ENCODE peak calls at places on chromosomes 11 and 22, in four cellular contexts. O, I, J and E are unnamed samples. For H3K27me3, the result is how much of the 10 kb centered on the place peaks cover.

GRCh38 chr11:71263391-71263790 is 11.0 kb upstream of the SHANK2 start:
- DNase-seq in O (no peak), I (no peak), J (no peak), E (no peak)

GRCh38 chr11:58629857-58630256 is 7.4 kb downstream of the CNTF start:
- DNase-seq in O (no peak), I (no peak), J (no peak), E (no peak)

GRCh38 chr22:43267332-43267731 is 75.8 kb downstream of the SCUBE1 start:
- DNase-seq in O (no peak), I (no peak), J (no peak), E (no peak)

GRCh38 chr11:134413334-134414035 is 1.4 kb upstream of the B3GAT1 start:
- DNase-seq in O (no peak), I (no peak), J (no peak), E (no peak)

GRCh38 chr11:47106839-47107520 is 69.7 kb downstream of the ARFGAP2 start:
- DNase-seq in O (no peak), I (no peak), J (no peak), E (no peak)

GRCh38 chr11:99638073-99638553 is 617.4 kb downstream of the CNTN5 start:
- DNase-seq in O (no peak), I (no peak), J (no peak), E (no peak)

GRCh38 chr22:44351685-44352377 is 39.1 kb upstream of the SHISAL1 start:
- DNase-seq in O (no peak), I (no peak), J (no peak), E (no peak)

GRCh38 chr11:96324912-96325311 is 18.1 kb downstream of the MAML2 start:
- DNase-seq in O (no peak), I (no peak), J (no peak), E (no peak)

GRCh38 chr22:50190182-50190951 is 4.7 kb downstream of the TRABD start:
- DNase-seq in O (peak), I (peak), J (no peak), E (peak)

GRCh38 chr11:44203270-44204043 is 106.5 kb downstream of the ALX4 start:
- DNase-seq in O (no peak), I (no peak), J (no peak), E (peak)

GRCh38 chr11:34136420-34136819 is 31.0 kb downstream of the NAT10 start:
- DNase-seq in O (no peak), I (no peak), J (no peak), E (no peak)

GRCh38 chr11:18061351-18061750 is 15.3 kb upstream of the TPH1 start:
- DNase-seq in O (no peak), I (no peak), J (no peak), E (no peak)

GRCh38 chr11:123429336-123429735 is 733 bp upstream of the GRAMD1B start:
- DNase-seq in O (no peak), I (no peak), J (no peak), E (no peak)

DNA sequence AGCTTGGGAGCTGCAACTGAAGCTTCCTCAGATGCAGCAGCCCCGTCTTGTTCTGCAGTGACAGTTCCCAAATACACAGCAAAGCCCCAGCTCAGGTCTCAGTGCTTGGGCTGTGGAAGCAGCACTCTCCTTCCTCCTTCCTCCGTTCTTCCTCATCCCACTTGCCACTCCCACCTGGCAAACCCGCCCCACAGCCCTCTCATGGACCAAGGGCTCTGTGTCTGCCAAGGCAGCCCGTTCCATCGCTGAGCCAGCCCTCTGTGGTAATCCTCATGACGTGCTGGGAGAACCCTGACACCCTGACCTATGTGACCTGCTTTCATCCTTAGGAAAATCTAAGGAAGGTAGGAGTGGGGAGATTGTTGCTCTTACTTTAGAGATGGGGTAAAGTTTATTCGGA is 157.0 kb downstream of the DSCAML1 start:
- DNase-seq in O (no peak), I (no peak), J (no peak), E (no peak)
- H3K27me3 ChIP-seq in O (under half), I (under half), J (under half), E (under half)

GRCh38 chr22:19842386-19843106 is 12.1 kb downstream of the GNB1L start:
- DNase-seq in O (no peak), I (no peak), J (no peak), E (no peak)
- H3K4me3 ChIP-seq in O (no peak), I (no peak), J (no peak), E (no peak)

DNA sequence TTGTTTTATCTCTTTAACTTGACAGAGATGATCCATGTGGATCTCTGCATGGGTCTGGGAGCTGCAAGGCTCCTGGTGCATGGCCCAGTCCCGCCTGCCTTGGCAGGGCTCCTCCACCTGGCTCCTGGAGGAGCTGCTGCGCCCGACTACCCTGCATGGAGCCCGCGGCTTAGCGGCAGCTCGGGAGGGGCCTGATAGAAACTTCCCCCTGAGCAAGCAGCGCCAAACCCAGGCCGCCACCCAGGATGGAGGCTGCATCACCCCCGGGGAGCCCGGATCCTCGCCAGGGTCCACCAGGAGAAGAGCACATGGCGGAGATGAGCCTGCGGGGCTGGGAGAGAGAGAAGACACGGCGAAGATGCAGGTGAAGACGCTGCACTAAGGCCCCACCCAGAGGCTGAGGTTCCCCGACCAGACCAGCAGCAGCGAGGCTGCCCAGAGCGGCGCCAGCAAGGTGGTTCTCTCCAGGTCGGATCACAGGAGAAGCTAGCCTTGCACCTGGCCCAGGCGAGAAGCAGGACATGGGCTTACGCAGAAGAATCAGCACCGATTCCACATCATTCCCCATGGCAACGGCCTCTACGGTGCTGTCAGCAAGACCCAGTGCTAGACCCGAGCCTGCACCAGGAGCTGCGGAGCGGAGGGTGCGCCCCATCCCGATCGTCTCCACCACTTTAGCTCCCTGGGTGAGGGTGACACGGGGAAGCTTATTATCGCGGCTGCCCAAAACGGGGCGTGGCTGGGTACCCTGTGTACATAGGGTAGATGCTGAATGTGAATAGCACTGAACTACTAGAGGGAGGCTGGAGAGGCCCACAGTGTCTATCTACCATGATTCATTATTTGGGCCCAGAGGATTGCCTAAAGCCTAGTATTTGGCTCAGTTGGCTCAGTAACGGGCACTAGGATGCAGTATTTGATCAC is 41.3 kb upstream of the VPREB1 start:
- DNase-seq in O (no peak), I (no peak), J (no peak), E (no peak)
- H3K27me3 ChIP-seq in O (under half), I (under half), J (under half), E (under half)

GRCh38 chr11:85805387-85805786 is 5.6 kb downstream of the SYTL2 start:
- DNase-seq in O (no peak), I (no peak), J (no peak), E (no peak)

GRCh38 chr11:85806016-85806415 is 4.9 kb downstream of the SYTL2 start:
- DNase-seq in O (no peak), I (no peak), J (no peak), E (no peak)

GRCh38 chr11:85801527-85801926 is 9.4 kb downstream of the SYTL2 start:
- DNase-seq in O (no peak), I (no peak), J (no peak), E (no peak)

GRCh38 chr11:85806876-85807275 is 4.1 kb downstream of the SYTL2 start:
- DNase-seq in O (no peak), I (no peak), J (no peak), E (no peak)

GRCh38 chr11:85803920-85804319 is 7.0 kb downstream of the SYTL2 start:
- DNase-seq in O (no peak), I (no peak), J (no peak), E (no peak)
- H3K4me3 ChIP-seq in O (no peak), I (no peak), J (no peak), E (no peak)

DNA sequence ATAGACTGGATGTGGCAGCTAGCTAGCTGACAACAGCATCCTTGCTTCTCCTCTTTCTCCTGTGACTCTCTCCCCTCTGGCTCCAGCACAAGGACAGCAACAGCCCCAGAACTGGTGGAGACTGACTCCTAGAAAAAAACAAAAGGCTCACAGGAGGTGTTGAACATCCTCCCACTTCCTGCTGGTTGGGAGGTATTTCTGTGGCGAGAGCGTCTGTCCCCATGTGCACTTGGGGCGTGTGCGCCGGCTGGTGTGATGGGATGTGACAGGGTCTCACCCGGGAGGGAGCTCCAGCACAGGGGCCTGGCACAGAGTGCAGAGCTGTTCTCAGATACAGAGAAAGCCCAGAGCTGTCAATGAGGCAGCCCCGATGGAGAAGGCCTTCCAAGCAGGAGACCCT is 107.2 kb upstream of the E2F8 start:
- DNase-seq in O (no peak), I (no peak), J (no peak), E (no peak)
- H3K27me3 ChIP-seq in O (under half), I (under half), J (under half), E (half or more)

DNA sequence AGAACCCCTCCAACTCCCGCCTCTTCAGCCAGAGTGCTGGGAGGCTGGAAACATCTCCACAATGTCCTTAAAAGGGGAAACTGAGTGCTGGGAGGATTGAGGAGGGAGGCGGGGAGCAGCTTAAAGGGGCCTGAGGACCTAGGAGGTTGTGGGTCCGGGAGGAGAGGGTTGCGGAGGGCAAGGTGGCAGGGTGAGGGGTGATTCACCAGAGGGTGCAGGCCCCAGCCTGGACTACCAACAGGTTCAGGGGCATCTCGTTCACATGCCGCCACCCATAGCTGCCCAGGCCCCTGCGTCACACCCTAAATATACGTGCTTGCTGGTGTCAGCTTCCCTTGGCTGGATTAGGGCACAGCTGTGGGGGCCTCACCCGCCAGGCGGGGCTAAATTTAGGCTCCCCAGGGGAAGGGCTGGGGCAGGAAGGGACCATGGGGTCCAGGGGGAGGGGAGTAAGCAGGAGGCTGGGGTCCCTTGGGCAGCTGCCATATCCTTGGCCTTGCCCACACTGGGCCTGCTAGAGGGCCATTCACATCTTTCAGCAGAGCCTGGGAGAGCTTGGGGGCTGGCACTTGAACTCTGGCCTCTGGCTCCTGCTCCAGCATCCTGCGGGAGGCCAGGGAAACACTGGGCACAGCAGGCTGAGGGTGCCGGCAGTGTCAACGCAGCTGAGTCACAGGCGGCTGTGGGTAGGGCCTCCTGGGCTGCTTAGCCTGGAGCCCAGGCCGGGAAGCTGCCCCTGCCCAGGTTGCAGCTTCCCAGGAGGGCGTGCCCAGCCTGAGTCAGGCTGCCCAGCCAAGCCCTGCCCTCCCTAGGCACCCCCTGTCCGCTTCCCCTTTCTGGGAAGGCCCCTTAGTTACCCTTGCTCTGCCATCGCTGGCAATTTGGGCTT is 1.3 kb downstream of the EHBP1L1 start:
- DNase-seq in O (no peak), I (no peak), J (no peak), E (peak)
- H3K4me3 ChIP-seq in O (peak), I (peak), J (no peak), E (peak)